ENCODE peak calls at places on chromosomes 5 and 9, in eight cellular contexts. J is AG08395, U is NB4, Y is astrocyte of the spinal cord, G is hypothalamus, F is NCI-H1092 treated with DMSO at 0.1 percent for 48 hours, N is uterus, Q is posterior cingulate gyrus. Z is an unnamed sample.

GRCh38 chr9:133775951-133776905 is 38.1 kb upstream of the SARDH start:
- DNase-seq in G (no peak), J (no peak), N (no peak), F (no peak), Q (no peak), Y (no peak), U (no peak), Z (no peak)

GRCh38 chr9:108761530-108762347 is 94.0 kb downstream of the ACTL7B start:
- DNase-seq in Q (peak; percentile 69), J (peak; percentile 86), U (peak; percentile 70), F (peak; percentile 66), G (peak; percentile 8), Y (peak; percentile 50), N (peak; percentile 37), Z (peak; percentile 65)

GRCh38 chr5:91433861-91434260 is 50.7 kb upstream of the ARRDC3 start:
- DNase-seq in Y (no peak), J (no peak), N (no peak), G (no peak), F (no peak), Q (no peak), U (no peak), Z (no peak)

GRCh38 chr5:126939887-126940286 is 90.5 kb downstream of the MARCHF3 start:
- DNase-seq in J (no peak), F (no peak), G (no peak), U (no peak), Q (no peak), N (no peak), Y (no peak), Z (no peak)

GRCh38 chr9:116499986-116500871 is 186.9 kb upstream of the TRIM32 start:
- DNase-seq in Y (peak; percentile 85), N (no peak), J (peak; percentile 88), Q (no peak), G (no peak), U (peak; percentile 4), F (no peak), Z (no peak)

GRCh38 chr9:138068601-138069035 is 191.0 kb downstream of the CACNA1B start:
- DNase-seq in F (no peak), G (no peak), U (no peak), Y (no peak), N (peak; percentile 2), J (no peak), Q (no peak), Z (no peak)

GRCh38 chr5:76816110-76816831 is 2.6 kb upstream of the F2RL1 start:
- DNase-seq in G (no peak), U (no peak), Q (no peak), F (no peak), N (no peak), J (peak; percentile 56), Y (no peak), Z (no peak)

GRCh38 chr9:91241909-91242308 is 119.8 kb downstream of the AUH start:
- DNase-seq in J (no peak), Q (no peak), F (no peak), N (no peak), G (no peak), U (no peak), Y (no peak), Z (no peak)

GRCh38 chr9:120366646-120367019 is 213.3 kb downstream of the CDK5RAP2 start:
- DNase-seq in Y (peak; percentile 86), J (peak; percentile 91), G (no peak), F (no peak), N (no peak), Q (no peak), U (no peak), Z (no peak)

GRCh38 chr9:16348531-16348930 is 521.9 kb downstream of the BNC2 start:
- DNase-seq in U (no peak), J (no peak), N (no peak), Q (no peak), Y (no peak), F (no peak), G (no peak), Z (no peak)

GRCh38 chr5:38650540-38651275 is 94.3 kb upstream of the LIFR start:
- DNase-seq in J (peak; percentile 21), U (peak; percentile 60), N (no peak), Q (no peak), Y (peak; percentile 64), F (peak; percentile 16), G (no peak), Z (no peak)

GRCh38 chr9:35791321-35791921 is at the start of gene NPR2:
- DNase-seq in N (peak; percentile 67), Y (no peak), Q (no peak), J (peak; percentile 62), F (no peak), G (no peak), U (no peak), Z (peak; percentile 65)

GRCh38 chr9:126534431-126535186 is 79.1 kb upstream of the LMX1B start:
- DNase-seq in N (no peak), J (peak; percentile 22), F (no peak), Q (no peak), Y (no peak), U (no peak), G (no peak), Z (no peak)

GRCh38 chr5:162230348-162230747 is 162.8 kb downstream of the GABRG2 start:
- DNase-seq in Y (no peak), N (no peak), J (no peak), U (no peak), Q (no peak), F (no peak), G (no peak), Z (no peak)

GRCh38 chr9:4297151-4297794 is 2.6 kb downstream of the GLIS3 start:
- DNase-seq in Y (peak; percentile 92), F (peak; percentile 26), U (peak; percentile 98), Q (peak; percentile 42), N (peak; percentile 73), J (peak; percentile 68), G (no peak), Z (peak; percentile 47)

GRCh38 chr5:97002983-97003382 is 67.1 kb downstream of the LNPEP start:
- DNase-seq in G (no peak), Q (no peak), F (no peak), J (no peak), U (no peak), N (no peak), Y (no peak), Z (no peak)

GRCh38 chr9:7243838-7244237 is 486.1 kb downstream of the KDM4C start:
- DNase-seq in N (no peak), Y (no peak), F (peak; percentile 44), G (no peak), J (no peak), U (no peak), Q (no peak), Z (no peak)

GRCh38 chr5:178384815-178385471 is 152.3 kb upstream of the PHYKPL start:
- DNase-seq in N (no peak), Y (no peak), F (no peak), G (no peak), U (no peak), J (no peak), Q (no peak), Z (no peak)

GRCh38 chr9:89606049-89606481 is 1.3 kb downstream of the GADD45G start:
- DNase-seq in F (peak; percentile 44), Q (peak; percentile 44), G (no peak), Y (peak; percentile 77), N (peak; percentile 74), U (peak; percentile 85), J (peak; percentile 68), Z (peak; percentile 59)

GRCh38 chr9:98974554-98974953 is 30.8 kb downstream of the COL15A1 start:
- DNase-seq in Y (no peak), U (no peak), J (no peak), N (no peak), G (no peak), F (no peak), Q (no peak), Z (no peak)

GRCh38 chr5:7094626-7095025 is 301.3 kb upstream of the ADCY2 start:
- DNase-seq in Y (no peak), F (no peak), U (peak; percentile 57), Q (no peak), J (no peak), N (no peak), G (no peak), Z (no peak)

GRCh38 chr5:131812371-131813160 is 15.7 kb upstream of the FNIP1 start:
- DNase-seq in U (no peak), Y (no peak), N (no peak), G (no peak), J (no peak), Q (no peak), F (no peak), Z (no peak)

GRCh38 chr9:38737246-38737645 is 17.3 kb upstream of the FAM240B start:
- DNase-seq in G (no peak), J (no peak), Y (no peak), F (no peak), Q (no peak), U (no peak), N (no peak), Z (no peak)

GRCh38 chr5:3116366-3116765 is 364.9 kb upstream of the IRX2 start:
- DNase-seq in J (no peak), U (no peak), Y (no peak), N (no peak), F (no peak), Q (no peak), G (no peak), Z (no peak)

GRCh38 chr5:151406322-151406947 is 41.0 kb upstream of the SLC36A1 start:
- DNase-seq in Q (no peak), U (peak; percentile 12), Y (no peak), G (no peak), F (no peak), J (peak; percentile 22), N (no peak), Z (no peak)

GRCh38 chr9:33300546-33300945 is 10.2 kb downstream of the NFX1 start:
- DNase-seq in U (no peak), N (no peak), J (no peak), F (no peak), Y (no peak), Q (no peak), G (no peak), Z (no peak)

GRCh38 chr5:36607114-36607561 is 732 bp downstream of the SLC1A3 start:
- DNase-seq in Y (peak; percentile 73), J (peak; percentile 32), F (no peak), N (no peak), Q (no peak), G (no peak), U (peak; percentile 62), Z (no peak)

GRCh38 chr5:52943285-52943684 is 45.9 kb upstream of the ITGA2 start:
- DNase-seq in J (no peak), G (no peak), F (no peak), Q (no peak), N (no peak), Y (no peak), U (peak; percentile 10), Z (no peak)

GRCh38 chr5:174188300-174188699 is 142.8 kb downstream of the NSG2 start:
- DNase-seq in Y (no peak), G (no peak), F (no peak), U (peak; percentile 11), J (no peak), N (no peak), Q (no peak), Z (no peak)

GRCh38 chr9:113886471-113886870 is 10.4 kb downstream of the ZNF618 start:
- DNase-seq in Q (no peak), F (no peak), U (peak; percentile 20), J (peak; percentile 28), Y (peak; percentile 42), G (no peak), N (no peak), Z (no peak)

GRCh38 chr9:134847138-134847537 is 33.5 kb upstream of the FCN2 start:
- DNase-seq in U (no peak), G (no peak), Y (no peak), Q (no peak), J (no peak), F (no peak), N (no peak), Z (no peak)

GRCh38 chr5:39501403-39501802 is 76.6 kb upstream of the DAB2 start:
- DNase-seq in G (no peak), U (no peak), Y (peak; percentile 85), N (peak; percentile 52), F (no peak), J (peak; percentile 63), Q (no peak), Z (no peak)

Z was measured in frontal cortex.